ENCODE peak calls at places on chromosomes 2 and 18, in nine cellular contexts. One of them, this sample, is unnamed.

GRCh38 chr18:12282436-12283039 is 25.5 kb upstream of the TUBB6 start:
- DNase-seq in A549: peak
- DNase-seq in HCT116: no peak
- DNase-seq in endothelial cell of umbilical vein: no peak
- DNase-seq in WTC11: no peak
- DNase-seq in H1: no peak
- DNase-seq in NB4: no peak
- DNase-seq in GM12878: no peak
- DNase-seq in HepG2: peak
- DNase-seq in this sample: no peak

GRCh38 chr2:23420091-23420839 is 35.3 kb downstream of the KLHL29 start:
- DNase-seq in A549: no peak
- DNase-seq in HCT116: no peak
- DNase-seq in endothelial cell of umbilical vein: no peak
- DNase-seq in WTC11: no peak
- DNase-seq in H1: no peak
- DNase-seq in NB4: no peak
- DNase-seq in GM12878: no peak
- DNase-seq in HepG2: no peak
- DNase-seq in this sample: peak

GRCh38 chr18:9802774-9803697 is 82.7 kb upstream of the TXNDC2 start:
- DNase-seq in A549: no peak
- DNase-seq in HCT116: no peak
- DNase-seq in endothelial cell of umbilical vein: no peak
- DNase-seq in WTC11: no peak
- DNase-seq in H1: no peak
- DNase-seq in NB4: no peak
- DNase-seq in GM12878: no peak
- DNase-seq in HepG2: peak
- DNase-seq in this sample: no peak

GRCh38 chr2:113105047-113105446 is 22.4 kb upstream of the IL1RN start:
- DNase-seq in A549: peak
- DNase-seq in HCT116: no peak
- DNase-seq in endothelial cell of umbilical vein: no peak
- DNase-seq in WTC11: no peak
- DNase-seq in H1: no peak
- DNase-seq in NB4: no peak
- DNase-seq in GM12878: no peak
- DNase-seq in HepG2: no peak
- DNase-seq in this sample: no peak

GRCh38 chr2:224982910-224983688 is 59.2 kb downstream of the DOCK10 start:
- DNase-seq in A549: no peak
- DNase-seq in HCT116: no peak
- DNase-seq in endothelial cell of umbilical vein: no peak
- DNase-seq in WTC11: no peak
- DNase-seq in H1: no peak
- DNase-seq in NB4: no peak
- DNase-seq in GM12878: peak
- DNase-seq in HepG2: no peak
- DNase-seq in this sample: no peak

GRCh38 chr2:27262379-27263286 is at the start of gene SLC30A3:
- DNase-seq in A549: peak
- DNase-seq in HCT116: peak
- DNase-seq in endothelial cell of umbilical vein: peak
- DNase-seq in WTC11: peak
- DNase-seq in H1: no peak
- DNase-seq in NB4: no peak
- DNase-seq in GM12878: no peak
- DNase-seq in HepG2: no peak
- DNase-seq in this sample: peak

GRCh38 chr2:20326163-20326780 is 24.4 kb downstream of the PUM2 start:
- DNase-seq in A549: peak
- DNase-seq in HCT116: peak
- DNase-seq in endothelial cell of umbilical vein: peak
- DNase-seq in WTC11: peak
- DNase-seq in H1: no peak
- DNase-seq in NB4: peak
- DNase-seq in GM12878: no peak
- DNase-seq in HepG2: peak
- DNase-seq in this sample: peak

GRCh38 chr2:69565431-69565839 is 78.1 kb downstream of the AAK1 start:
- DNase-seq in A549: peak
- DNase-seq in HCT116: peak
- DNase-seq in endothelial cell of umbilical vein: peak
- DNase-seq in WTC11: peak
- DNase-seq in H1: peak
- DNase-seq in NB4: peak
- DNase-seq in GM12878: peak
- DNase-seq in HepG2: peak
- DNase-seq in this sample: peak

GRCh38 chr2:27428213-27428977 is at the start of gene NRBP1:
- DNase-seq in A549: peak
- DNase-seq in HCT116: peak
- DNase-seq in endothelial cell of umbilical vein: peak
- DNase-seq in WTC11: peak
- DNase-seq in H1: peak
- DNase-seq in NB4: peak
- DNase-seq in GM12878: peak
- DNase-seq in HepG2: peak
- DNase-seq in this sample: peak

GRCh38 chr2:218329826-218330651 is 26.6 kb upstream of the CATIP start:
- DNase-seq in A549: no peak
- DNase-seq in HCT116: no peak
- DNase-seq in endothelial cell of umbilical vein: no peak
- DNase-seq in WTC11: no peak
- DNase-seq in H1: no peak
- DNase-seq in NB4: peak
- DNase-seq in GM12878: peak
- DNase-seq in HepG2: no peak
- DNase-seq in this sample: no peak

GRCh38 chr2:23801396-23801795 is 125.5 kb downstream of the ATAD2B start:
- DNase-seq in A549: no peak
- DNase-seq in HCT116: no peak
- DNase-seq in endothelial cell of umbilical vein: no peak
- DNase-seq in WTC11: no peak
- DNase-seq in H1: no peak
- DNase-seq in NB4: peak
- DNase-seq in GM12878: no peak
- DNase-seq in HepG2: no peak
- DNase-seq in this sample: no peak

GRCh38 chr2:208072250-208072892 is 47.0 kb upstream of the PLEKHM3 start:
- DNase-seq in A549: peak
- DNase-seq in HCT116: peak
- DNase-seq in endothelial cell of umbilical vein: peak
- DNase-seq in WTC11: peak
- DNase-seq in H1: peak
- DNase-seq in NB4: peak
- DNase-seq in GM12878: peak
- DNase-seq in HepG2: peak
- DNase-seq in this sample: peak
- TF ChIP-seq MAX in A549: no peak
- TF ChIP-seq MAX in HCT116: no peak
- TF ChIP-seq MAX in endothelial cell of umbilical vein: no peak
- TF ChIP-seq MAX in WTC11: no peak
- TF ChIP-seq MAX in H1: no peak
- TF ChIP-seq MAX in NB4: peak
- TF ChIP-seq MAX in GM12878: no peak
- TF ChIP-seq MAX in HepG2: no peak
- TF ChIP-seq MAX in this sample: no peak

GRCh38 chr2:100902833-100903405 is 83.0 kb downstream of the NPAS2 start:
- DNase-seq in A549: peak
- DNase-seq in HCT116: peak
- DNase-seq in endothelial cell of umbilical vein: peak
- DNase-seq in WTC11: no peak
- DNase-seq in H1: no peak
- DNase-seq in NB4: peak
- DNase-seq in GM12878: no peak
- DNase-seq in HepG2: peak
- DNase-seq in this sample: peak
- TF ChIP-seq MAX in A549: peak
- TF ChIP-seq MAX in HCT116: peak
- TF ChIP-seq MAX in endothelial cell of umbilical vein: no peak
- TF ChIP-seq MAX in WTC11: no peak
- TF ChIP-seq MAX in H1: no peak
- TF ChIP-seq MAX in NB4: no peak
- TF ChIP-seq MAX in GM12878: no peak
- TF ChIP-seq MAX in HepG2: no peak
- TF ChIP-seq MAX in this sample: peak

GRCh38 chr2:30778611-30779010 is 28.6 kb downstream of the CAPN13 start:
- DNase-seq in A549: no peak
- DNase-seq in HCT116: no peak
- DNase-seq in endothelial cell of umbilical vein: no peak
- DNase-seq in WTC11: no peak
- DNase-seq in H1: no peak
- DNase-seq in NB4: no peak
- DNase-seq in GM12878: no peak
- DNase-seq in HepG2: no peak
- DNase-seq in this sample: no peak
- TF ChIP-seq MAX in A549: no peak
- TF ChIP-seq MAX in HCT116: no peak
- TF ChIP-seq MAX in endothelial cell of umbilical vein: no peak
- TF ChIP-seq MAX in WTC11: no peak
- TF ChIP-seq MAX in H1: no peak
- TF ChIP-seq MAX in NB4: no peak
- TF ChIP-seq MAX in GM12878: no peak
- TF ChIP-seq MAX in HepG2: no peak
- TF ChIP-seq MAX in this sample: no peak

GRCh38 chr2:74576151-74576755 is 21.7 kb downstream of the DOK1 start:
- DNase-seq in A549: no peak
- DNase-seq in HCT116: no peak
- DNase-seq in endothelial cell of umbilical vein: no peak
- DNase-seq in WTC11: no peak
- DNase-seq in H1: no peak
- DNase-seq in NB4: no peak
- DNase-seq in GM12878: no peak
- DNase-seq in HepG2: no peak
- DNase-seq in this sample: no peak
- TF ChIP-seq MAX in A549: no peak
- TF ChIP-seq MAX in HCT116: no peak
- TF ChIP-seq MAX in endothelial cell of umbilical vein: no peak
- TF ChIP-seq MAX in WTC11: no peak
- TF ChIP-seq MAX in H1: no peak
- TF ChIP-seq MAX in NB4: peak
- TF ChIP-seq MAX in GM12878: no peak
- TF ChIP-seq MAX in HepG2: no peak
- TF ChIP-seq MAX in this sample: no peak

DNA sequence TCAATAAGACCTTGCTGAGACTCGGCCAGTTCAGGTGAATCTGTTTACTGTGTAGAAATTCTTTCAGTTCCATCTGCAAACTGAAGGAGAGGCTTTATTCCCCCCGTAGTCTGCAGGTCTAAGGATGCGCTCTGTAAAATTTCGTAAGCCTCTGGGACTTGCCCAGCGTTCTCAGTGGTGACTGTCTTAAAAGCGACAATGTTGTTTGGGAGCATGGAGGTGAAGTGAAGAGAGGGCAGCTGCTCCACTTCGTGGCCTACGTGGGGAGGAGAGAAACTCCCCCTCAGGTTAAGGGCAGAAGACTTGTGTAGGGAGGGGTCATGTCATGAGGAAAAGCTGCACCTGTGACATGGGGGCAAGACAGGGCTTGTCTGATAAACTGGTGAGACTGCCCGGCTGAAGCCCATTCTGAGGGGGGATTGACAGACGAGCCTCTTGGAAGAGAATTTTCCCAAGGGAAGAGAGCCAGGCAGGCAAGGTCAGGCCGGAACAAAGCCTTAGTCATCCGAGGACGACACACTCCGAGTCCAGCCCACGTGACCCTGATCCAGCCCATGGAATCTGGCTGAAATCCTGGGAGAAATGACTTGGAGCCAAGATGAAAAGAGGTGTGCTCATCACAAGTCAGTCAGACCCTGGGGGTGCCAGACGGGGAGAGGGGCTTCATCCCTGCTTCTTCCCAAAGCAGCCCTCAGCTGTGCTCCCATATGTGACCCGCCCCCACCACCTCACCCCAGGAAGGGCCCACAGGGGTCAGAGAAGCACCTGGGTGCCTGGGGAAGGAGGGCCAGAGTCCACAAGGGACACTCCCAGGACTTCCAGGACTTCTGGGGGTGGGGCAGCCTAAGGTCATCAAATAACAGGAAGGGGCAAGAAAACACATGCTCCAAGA is 88.5 kb upstream of the SH3BP4 start:
- DNase-seq in A549: peak
- DNase-seq in HCT116: peak
- DNase-seq in endothelial cell of umbilical vein: peak
- DNase-seq in WTC11: no peak
- DNase-seq in H1: no peak
- DNase-seq in NB4: no peak
- DNase-seq in GM12878: no peak
- DNase-seq in HepG2: peak
- DNase-seq in this sample: no peak
- TF ChIP-seq MAX in A549: peak
- TF ChIP-seq MAX in HCT116: peak
- TF ChIP-seq MAX in endothelial cell of umbilical vein: no peak
- TF ChIP-seq MAX in WTC11: no peak
- TF ChIP-seq MAX in H1: no peak
- TF ChIP-seq MAX in NB4: no peak
- TF ChIP-seq MAX in GM12878: no peak
- TF ChIP-seq MAX in HepG2: peak
- TF ChIP-seq MAX in this sample: no peak

GRCh38 chr2:70835643-70836042 is at the start of gene CD207:
- DNase-seq in A549: no peak
- DNase-seq in HCT116: no peak
- DNase-seq in endothelial cell of umbilical vein: no peak
- DNase-seq in WTC11: no peak
- DNase-seq in H1: no peak
- DNase-seq in NB4: no peak
- DNase-seq in GM12878: no peak
- DNase-seq in HepG2: no peak
- DNase-seq in this sample: no peak
- TF ChIP-seq MAX in A549: no peak
- TF ChIP-seq MAX in HCT116: no peak
- TF ChIP-seq MAX in endothelial cell of umbilical vein: no peak
- TF ChIP-seq MAX in WTC11: no peak
- TF ChIP-seq MAX in H1: no peak
- TF ChIP-seq MAX in NB4: no peak
- TF ChIP-seq MAX in GM12878: no peak
- TF ChIP-seq MAX in HepG2: no peak
- TF ChIP-seq MAX in this sample: no peak

GRCh38 chr2:9473985-9474360 is 378 bp upstream of the IAH1 start:
- DNase-seq in A549: no peak
- DNase-seq in HCT116: no peak
- DNase-seq in endothelial cell of umbilical vein: peak
- DNase-seq in WTC11: peak
- DNase-seq in H1: no peak
- DNase-seq in NB4: no peak
- DNase-seq in GM12878: no peak
- DNase-seq in HepG2: no peak
- DNase-seq in this sample: peak
- TF ChIP-seq MAX in A549: no peak
- TF ChIP-seq MAX in HCT116: no peak
- TF ChIP-seq MAX in endothelial cell of umbilical vein: no peak
- TF ChIP-seq MAX in WTC11: peak
- TF ChIP-seq MAX in H1: peak
- TF ChIP-seq MAX in NB4: no peak
- TF ChIP-seq MAX in GM12878: peak
- TF ChIP-seq MAX in HepG2: peak
- TF ChIP-seq MAX in this sample: no peak

GRCh38 chr2:220053919-220054318 is 426.5 kb downstream of the SLC4A3 start:
- DNase-seq in A549: peak
- DNase-seq in HCT116: peak
- DNase-seq in endothelial cell of umbilical vein: no peak
- DNase-seq in WTC11: no peak
- DNase-seq in H1: no peak
- DNase-seq in NB4: peak
- DNase-seq in GM12878: no peak
- DNase-seq in HepG2: no peak
- DNase-seq in this sample: no peak
- TF ChIP-seq MAX in A549: no peak
- TF ChIP-seq MAX in HCT116: no peak
- TF ChIP-seq MAX in endothelial cell of umbilical vein: no peak
- TF ChIP-seq MAX in WTC11: no peak
- TF ChIP-seq MAX in H1: no peak
- TF ChIP-seq MAX in NB4: no peak
- TF ChIP-seq MAX in GM12878: no peak
- TF ChIP-seq MAX in HepG2: no peak
- TF ChIP-seq MAX in this sample: no peak